ENCODE peak calls at places on chromosomes 4 and X, in four cellular contexts. One of them, this sample, is unnamed.

GRCh38 chrX:63918611-63919010 is 133.6 kb upstream of the ARHGEF9 start:
- DNase-seq in Calu3: no peak
- DNase-seq in psoas muscle: no peak
- DNase-seq in hippocampal formation: no peak
- DNase-seq in this sample: no peak

GRCh38 chr4:97912151-97912550 is 231.1 kb downstream of the STPG2 start:
- DNase-seq in Calu3: peak
- DNase-seq in psoas muscle: no peak
- DNase-seq in hippocampal formation: no peak
- DNase-seq in this sample: no peak

GRCh38 chr4:78482281-78482680 is 69.3 kb upstream of the ANXA3 start:
- DNase-seq in Calu3: no peak
- DNase-seq in psoas muscle: no peak
- DNase-seq in hippocampal formation: no peak
- DNase-seq in this sample: no peak

GRCh38 chrX:131763674-131764073 is 219.8 kb downstream of the OR13H1 start:
- DNase-seq in Calu3: no peak
- DNase-seq in psoas muscle: peak
- DNase-seq in hippocampal formation: no peak
- DNase-seq in this sample: no peak

GRCh38 chr4:94525993-94526740 is 74.4 kb downstream of the PDLIM5 start:
- DNase-seq in Calu3: no peak
- DNase-seq in psoas muscle: no peak
- DNase-seq in hippocampal formation: no peak
- DNase-seq in this sample: no peak

GRCh38 chr4:174714393-174715211 is 114.4 kb downstream of the GLRA3 start:
- DNase-seq in Calu3: peak
- DNase-seq in psoas muscle: no peak
- DNase-seq in hippocampal formation: no peak
- DNase-seq in this sample: no peak

GRCh38 chr4:2432991-2433530 is 14.3 kb downstream of the CFAP99 start:
- DNase-seq in Calu3: no peak
- DNase-seq in psoas muscle: peak
- DNase-seq in hippocampal formation: peak
- DNase-seq in this sample: peak

GRCh38 chr4:186587416-186588018 is 32.1 kb upstream of the MTNR1A start:
- DNase-seq in Calu3: peak
- DNase-seq in psoas muscle: peak
- DNase-seq in hippocampal formation: peak
- DNase-seq in this sample: peak

GRCh38 chr4:4984186-4984585 is 35.1 kb downstream of the CYTL1 start:
- DNase-seq in Calu3: no peak
- DNase-seq in psoas muscle: no peak
- DNase-seq in hippocampal formation: no peak
- DNase-seq in this sample: no peak

GRCh38 chr4:133152801-133153526 is 3.9 kb downstream of the PCDH10 start:
- DNase-seq in Calu3: no peak
- DNase-seq in psoas muscle: no peak
- DNase-seq in hippocampal formation: no peak
- DNase-seq in this sample: peak

GRCh38 chr4:173182403-173182802 is 13.8 kb downstream of the GALNT7 start:
- DNase-seq in Calu3: peak
- DNase-seq in psoas muscle: no peak
- DNase-seq in hippocampal formation: no peak
- DNase-seq in this sample: no peak

GRCh38 chr4:2469192-2469984 is 482 bp downstream of the RNF4 start:
- DNase-seq in Calu3: peak
- DNase-seq in psoas muscle: peak
- DNase-seq in hippocampal formation: no peak
- DNase-seq in this sample: no peak

GRCh38 chr4:25439913-25440477 is 62.9 kb downstream of the ANAPC4 start:
- DNase-seq in Calu3: peak
- DNase-seq in psoas muscle: no peak
- DNase-seq in hippocampal formation: peak
- DNase-seq in this sample: peak

GRCh38 chr4:1614854-1615595 is 69.1 kb downstream of the FAM53A start:
- DNase-seq in Calu3: no peak
- DNase-seq in psoas muscle: peak
- DNase-seq in hippocampal formation: no peak
- DNase-seq in this sample: no peak

GRCh38 chr4:41991916-41992767 is 1.8 kb downstream of the SLC30A9 start:
- DNase-seq in Calu3: peak
- DNase-seq in psoas muscle: no peak
- DNase-seq in hippocampal formation: no peak
- DNase-seq in this sample: no peak

GRCh38 chrX:56853436-56853835 is 124.4 kb downstream of the NBDY start:
- DNase-seq in Calu3: no peak
- DNase-seq in psoas muscle: no peak
- DNase-seq in hippocampal formation: no peak
- DNase-seq in this sample: no peak